ENCODE peak calls at places on chromosomes 11 and 22, in five cellular contexts. One of them, this sample, is unnamed.

GRCh38 chr11:122023614-122024250 is 92.3 kb downstream of the BLID start:
- DNase-seq in Karpas-422: no peak
- DNase-seq in H9: no peak
- DNase-seq in colonic mucosa: no peak
- DNase-seq in activated T-cell treated with anti-CD3 and anti-CD28 coated beads for 24 hours: no peak
- DNase-seq in this sample: no peak

GRCh38 chr22:27492566-27493201 is 308.9 kb downstream of the MN1 start:
- DNase-seq in Karpas-422: no peak
- DNase-seq in H9: no peak
- DNase-seq in colonic mucosa: no peak
- DNase-seq in activated T-cell treated with anti-CD3 and anti-CD28 coated beads for 24 hours: no peak
- DNase-seq in this sample: no peak

GRCh38 chr22:48897959-48898358 is 929.7 kb downstream of the BRD1 start:
- DNase-seq in Karpas-422: no peak
- DNase-seq in H9: peak
- DNase-seq in colonic mucosa: peak
- DNase-seq in activated T-cell treated with anti-CD3 and anti-CD28 coated beads for 24 hours: no peak
- DNase-seq in this sample: no peak

GRCh38 chr11:35914824-35915223 is 29.0 kb upstream of the LDLRAD3 start:
- DNase-seq in Karpas-422: no peak
- DNase-seq in H9: no peak
- DNase-seq in colonic mucosa: no peak
- DNase-seq in activated T-cell treated with anti-CD3 and anti-CD28 coated beads for 24 hours: no peak
- DNase-seq in this sample: no peak

GRCh38 chr22:18057568-18058209 is 20.1 kb upstream of the PEX26 start:
- DNase-seq in Karpas-422: peak
- DNase-seq in H9: no peak
- DNase-seq in colonic mucosa: peak
- DNase-seq in activated T-cell treated with anti-CD3 and anti-CD28 coated beads for 24 hours: no peak
- DNase-seq in this sample: no peak

GRCh38 chr11:116853461-116854073 is 16.1 kb upstream of the APOA1 start:
- DNase-seq in Karpas-422: no peak
- DNase-seq in H9: no peak
- DNase-seq in colonic mucosa: peak
- DNase-seq in activated T-cell treated with anti-CD3 and anti-CD28 coated beads for 24 hours: peak
- DNase-seq in this sample: peak

GRCh38 chr11:46686886-46687810 is 13.3 kb downstream of the ARHGAP1 start:
- DNase-seq in Karpas-422: no peak
- DNase-seq in H9: no peak
- DNase-seq in colonic mucosa: no peak
- DNase-seq in activated T-cell treated with anti-CD3 and anti-CD28 coated beads for 24 hours: no peak
- DNase-seq in this sample: no peak

GRCh38 chr11:117010808-117011540 is 87.3 kb downstream of the SIK3 start:
- DNase-seq in Karpas-422: no peak
- DNase-seq in H9: no peak
- DNase-seq in colonic mucosa: no peak
- DNase-seq in activated T-cell treated with anti-CD3 and anti-CD28 coated beads for 24 hours: no peak
- DNase-seq in this sample: no peak

GRCh38 chr11:121318848-121319834 is 26.6 kb downstream of the SC5D start:
- DNase-seq in Karpas-422: peak
- DNase-seq in H9: no peak
- DNase-seq in colonic mucosa: no peak
- DNase-seq in activated T-cell treated with anti-CD3 and anti-CD28 coated beads for 24 hours: no peak
- DNase-seq in this sample: no peak

GRCh38 chr11:8019671-8020597 is 32.8 kb downstream of the EIF3F start:
- DNase-seq in Karpas-422: no peak
- DNase-seq in H9: peak
- DNase-seq in colonic mucosa: peak
- DNase-seq in activated T-cell treated with anti-CD3 and anti-CD28 coated beads for 24 hours: no peak
- DNase-seq in this sample: no peak

GRCh38 chr11:19953342-19953741 is 206.9 kb downstream of the DBX1 start:
- DNase-seq in Karpas-422: no peak
- DNase-seq in H9: peak
- DNase-seq in colonic mucosa: no peak
- DNase-seq in activated T-cell treated with anti-CD3 and anti-CD28 coated beads for 24 hours: no peak
- DNase-seq in this sample: no peak

GRCh38 chr22:37887610-37888378 is 18.3 kb upstream of the MICALL1 start:
- DNase-seq in Karpas-422: no peak
- DNase-seq in H9: peak
- DNase-seq in colonic mucosa: peak
- DNase-seq in activated T-cell treated with anti-CD3 and anti-CD28 coated beads for 24 hours: no peak
- DNase-seq in this sample: no peak

GRCh38 chr11:92204731-92205130 is 19.9 kb upstream of the FAT3 start:
- DNase-seq in Karpas-422: no peak
- DNase-seq in H9: no peak
- DNase-seq in colonic mucosa: no peak
- DNase-seq in activated T-cell treated with anti-CD3 and anti-CD28 coated beads for 24 hours: no peak
- DNase-seq in this sample: no peak

GRCh38 chr22:35397095-35397904 is 2.6 kb upstream of the MCM5 start:
- DNase-seq in Karpas-422: no peak
- DNase-seq in H9: no peak
- DNase-seq in colonic mucosa: no peak
- DNase-seq in activated T-cell treated with anti-CD3 and anti-CD28 coated beads for 24 hours: no peak
- DNase-seq in this sample: no peak

GRCh38 chr22:27905638-27906037 is 13.4 kb downstream of the PITPNB start:
- DNase-seq in Karpas-422: no peak
- DNase-seq in H9: no peak
- DNase-seq in colonic mucosa: no peak
- DNase-seq in activated T-cell treated with anti-CD3 and anti-CD28 coated beads for 24 hours: no peak
- DNase-seq in this sample: no peak

GRCh38 chr22:37633082-37633692 is 6.3 kb upstream of the SH3BP1 start:
- DNase-seq in Karpas-422: peak
- DNase-seq in H9: no peak
- DNase-seq in colonic mucosa: no peak
- DNase-seq in activated T-cell treated with anti-CD3 and anti-CD28 coated beads for 24 hours: no peak
- DNase-seq in this sample: peak

GRCh38 chr11:8593935-8594909 is at the start of gene STK33:
- DNase-seq in Karpas-422: peak
- DNase-seq in H9: peak
- DNase-seq in colonic mucosa: peak
- DNase-seq in activated T-cell treated with anti-CD3 and anti-CD28 coated beads for 24 hours: peak
- DNase-seq in this sample: peak

GRCh38 chr11:119284344-119285157 is 32.4 kb downstream of the MCAM start:
- DNase-seq in Karpas-422: peak
- DNase-seq in H9: no peak
- DNase-seq in colonic mucosa: no peak
- DNase-seq in activated T-cell treated with anti-CD3 and anti-CD28 coated beads for 24 hours: peak
- DNase-seq in this sample: peak

GRCh38 chr11:1983601-1983961 is 14.1 kb downstream of the H19 start:
- DNase-seq in Karpas-422: peak
- DNase-seq in H9: no peak
- DNase-seq in colonic mucosa: no peak
- DNase-seq in activated T-cell treated with anti-CD3 and anti-CD28 coated beads for 24 hours: no peak
- DNase-seq in this sample: no peak

GRCh38 chr11:93740802-93741093 is 547 bp downstream of the TAF1D start:
- DNase-seq in Karpas-422: peak
- DNase-seq in H9: no peak
- DNase-seq in colonic mucosa: peak
- DNase-seq in activated T-cell treated with anti-CD3 and anti-CD28 coated beads for 24 hours: peak
- DNase-seq in this sample: no peak

GRCh38 chr11:34970480-34970879 is 54.1 kb downstream of the PDHX start:
- DNase-seq in Karpas-422: no peak
- DNase-seq in H9: no peak
- DNase-seq in colonic mucosa: no peak
- DNase-seq in activated T-cell treated with anti-CD3 and anti-CD28 coated beads for 24 hours: no peak
- DNase-seq in this sample: no peak

GRCh38 chr11:69073445-69073844 is 24.7 kb downstream of the TPCN2 start:
- DNase-seq in Karpas-422: no peak
- DNase-seq in H9: no peak
- DNase-seq in colonic mucosa: no peak
- DNase-seq in activated T-cell treated with anti-CD3 and anti-CD28 coated beads for 24 hours: no peak
- DNase-seq in this sample: no peak

GRCh38 chr11:9170450-9170849 is 79.1 kb upstream of the SCUBE2 start:
- DNase-seq in Karpas-422: no peak
- DNase-seq in H9: no peak
- DNase-seq in colonic mucosa: no peak
- DNase-seq in activated T-cell treated with anti-CD3 and anti-CD28 coated beads for 24 hours: no peak
- DNase-seq in this sample: no peak

This sample was measured in GM19239.